ENCODE peak calls at places on chromosomes 2 and 18, in five cellular contexts. U is transverse colon, A is psoas muscle, X is cardiac fibroblast, K is upper lobe of right lung. Q is an unnamed sample.

GRCh38 chr2:163207706-163208370 is 369.3 kb upstream of the KCNH7 start:
- DNase-seq in U (no peak), A (no peak), X (no peak), K (no peak), Q (peak; percentile 47)

GRCh38 chr2:127088706-127089105 is 18.2 kb downstream of the BIN1 start:
- DNase-seq in U (no peak), A (peak; percentile 50), X (no peak), K (no peak), Q (no peak)

GRCh38 chr2:158184556-158185343 is 83.1 kb downstream of the UPP2 start:
- DNase-seq in U (no peak), A (no peak), X (no peak), K (no peak), Q (no peak)

GRCh38 chr2:72603481-72603880 is 222.4 kb downstream of the EXOC6B start:
- DNase-seq in U (no peak), A (no peak), X (peak; percentile 21), K (no peak), Q (no peak)

GRCh38 chr2:27049422-27050280 is 1.8 kb upstream of the AGBL5 start:
- DNase-seq in U (peak; percentile 64), A (no peak), X (no peak), K (peak; percentile 82), Q (no peak)

GRCh38 chr2:52880872-52881271 is 886.7 kb upstream of the CHAC2 start:
- DNase-seq in U (no peak), A (no peak), X (no peak), K (no peak), Q (no peak)

GRCh38 chr18:50659091-50660003 is 99.5 kb downstream of the MAPK4 start:
- DNase-seq in U (no peak), A (no peak), X (peak; percentile 54), K (no peak), Q (peak; percentile 80)

GRCh38 chr2:121046335-121046734 is 238.7 kb downstream of the TFCP2L1 start:
- DNase-seq in U (no peak), A (no peak), X (no peak), K (no peak), Q (no peak)

GRCh38 chr2:98908909-98909308 is 27.1 kb downstream of the CRACDL start:
- DNase-seq in U (no peak), A (no peak), X (peak; percentile 40), K (no peak), Q (peak; percentile 30)

GRCh38 chr18:31241900-31242409 is 76.0 kb upstream of the DSG1 start:
- DNase-seq in U (peak; percentile 68), A (no peak), X (no peak), K (no peak), Q (peak; percentile 96)

GRCh38 chr2:231807020-231807419 is 20.8 kb downstream of the COPS7B start:
- DNase-seq in U (no peak), A (no peak), X (no peak), K (no peak), Q (no peak)

GRCh38 chr18:7626922-7627440 is 59.9 kb downstream of the PTPRM start:
- DNase-seq in U (no peak), A (no peak), X (peak; percentile 63), K (no peak), Q (peak; percentile 85)

GRCh38 chr18:56977771-56978170 is 169.1 kb upstream of the BOD1L2 start:
- DNase-seq in U (no peak), A (no peak), X (no peak), K (no peak), Q (no peak)

GRCh38 chr18:335741-336140 is 67.9 kb upstream of the THOC1 start:
- DNase-seq in U (no peak), A (no peak), X (no peak), K (no peak), Q (no peak)

GRCh38 chr2:105689484-105689883 is 55.2 kb upstream of the NCK2 start:
- DNase-seq in U (no peak), A (no peak), X (no peak), K (no peak), Q (no peak)

GRCh38 chr2:199201539-199201938 is 256.2 kb downstream of the SATB2 start:
- DNase-seq in U (no peak), A (no peak), X (no peak), K (no peak), Q (no peak)

GRCh38 chr2:53202063-53202462 is 565.5 kb upstream of the CHAC2 start:
- DNase-seq in U (peak; percentile 24), A (no peak), X (peak; percentile 77), K (no peak), Q (peak; percentile 91)

GRCh38 chr2:163808406-163808805 is 72.6 kb upstream of the FIGN start:
- DNase-seq in U (no peak), A (no peak), X (peak; percentile 12), K (no peak), Q (peak; percentile 35)

GRCh38 chr18:51009071-51009470 is 20.9 kb upstream of the SMAD4 start:
- DNase-seq in U (no peak), A (no peak), X (no peak), K (no peak), Q (peak; percentile 6)

GRCh38 chr18:61908661-61909060 is 15.9 kb upstream of the RNF152 start:
- DNase-seq in U (no peak), A (no peak), X (no peak), K (no peak), Q (no peak)

GRCh38 chr18:64519191-64519590 is 370.3 kb upstream of the LINC00305 start:
- DNase-seq in U (no peak), A (no peak), X (no peak), K (no peak), Q (no peak)

GRCh38 chr2:172531309-172531708 is 24.6 kb upstream of the PDK1 start:
- DNase-seq in U (no peak), A (no peak), X (no peak), K (no peak), Q (no peak)

GRCh38 chr2:238286551-238286950 is 1.9 kb downstream of the PER2 start:
- DNase-seq in U (peak; percentile 67), A (peak; percentile 88), X (peak; percentile 72), K (peak; percentile 78), Q (peak; percentile 87)

GRCh38 chr2:234335676-234336228 is 161.1 kb downstream of the ARL4C start:
- DNase-seq in U (peak; percentile 73), A (peak; percentile 86), X (peak; percentile 78), K (peak; percentile 78), Q (peak; percentile 54)

GRCh38 chr18:54787616-54788015 is 40.7 kb upstream of the RAB27B start:
- DNase-seq in U (no peak), A (no peak), X (peak; percentile 43), K (no peak), Q (no peak)

GRCh38 chr2:100983201-100983600 is 18.9 kb upstream of the RPL31 start:
- DNase-seq in U (no peak), A (no peak), X (no peak), K (peak; percentile 53), Q (no peak)

GRCh38 chr2:20040489-20041172 is 10.8 kb downstream of the LAPTM4A start:
- DNase-seq in U (no peak), A (no peak), X (no peak), K (no peak), Q (peak; percentile 47)

GRCh38 chr2:176134978-176135575 is 5.6 kb downstream of the HOXD8 start:
- DNase-seq in U (no peak), A (no peak), X (no peak), K (no peak), Q (no peak)
- TF ChIP-seq CTCF in U (no peak), A (no peak), X (no peak), K (no peak), Q (no peak)

DNA sequence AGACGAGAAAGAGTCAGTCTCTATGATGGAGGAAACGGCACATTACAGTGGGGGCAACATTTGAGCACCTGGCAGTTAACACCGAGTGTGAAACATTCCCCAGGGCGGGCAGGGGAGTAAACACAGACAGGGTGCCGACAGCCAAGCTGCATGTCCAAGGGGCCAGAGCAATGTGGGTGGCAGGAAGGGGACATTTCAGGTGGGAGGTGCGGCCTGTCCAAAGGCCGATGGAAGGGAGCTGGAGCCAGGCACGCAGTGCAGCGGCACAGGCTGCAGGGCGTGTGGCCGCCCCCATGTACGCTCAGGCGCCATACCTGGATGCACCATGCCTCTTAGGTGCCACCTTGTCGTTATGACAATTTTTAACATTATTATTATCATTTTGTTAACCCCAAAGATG is 43.3 kb downstream of the TIMM21 start:
- DNase-seq in U (no peak), A (no peak), X (no peak), K (no peak), Q (no peak)
- TF ChIP-seq CTCF in U (no peak), A (no peak), X (no peak), K (no peak), Q (no peak)

GRCh38 chr18:10787293-10787901 is 261.6 kb downstream of the NAPG start:
- DNase-seq in U (peak; percentile 78), A (peak; percentile 58), X (peak; percentile 90), K (peak; percentile 83), Q (peak; percentile 86)
- TF ChIP-seq CTCF in U (peak; percentile 40), A (peak; percentile 61), X (peak; percentile 80), K (peak; percentile 81), Q (peak; percentile 82)

GRCh38 chr2:67733517-67733916 is 329.3 kb downstream of the C1D start:
- DNase-seq in U (no peak), A (no peak), X (peak; percentile 41), K (peak; percentile 67), Q (peak; percentile 45)
- TF ChIP-seq CTCF in U (no peak), A (no peak), X (peak; percentile 62), K (peak; percentile 57), Q (peak; percentile 36)

GRCh38 chr2:226619707-226620106 is 179.9 kb downstream of the IRS1 start:
- DNase-seq in U (no peak), A (no peak), X (no peak), K (no peak), Q (no peak)

GRCh38 chr2:226620176-226620575 is 179.4 kb downstream of the IRS1 start:
- DNase-seq in U (no peak), A (no peak), X (no peak), K (no peak), Q (no peak)

GRCh38 chr2:226618875-226619605 is 180.6 kb downstream of the IRS1 start:
- DNase-seq in U (no peak), A (no peak), X (peak; percentile 63), K (no peak), Q (peak; percentile 43)

GRCh38 chr2:226623587-226624368 is 175.8 kb downstream of the IRS1 start:
- DNase-seq in U (no peak), A (no peak), X (no peak), K (no peak), Q (no peak)

GRCh38 chr2:226622484-226622883 is 177.1 kb downstream of the IRS1 start:
- DNase-seq in U (no peak), A (no peak), X (no peak), K (no peak), Q (peak; percentile 16)
- TF ChIP-seq CTCF in U (peak; percentile 17), A (peak; percentile 9), X (peak; percentile 26), K (no peak), Q (no peak)

GRCh38 chr2:165203689-165204559 is at the start of gene SCN3A:
- DNase-seq in U (peak; percentile 16), A (no peak), X (peak; percentile 61), K (no peak), Q (peak; percentile 58)
- TF ChIP-seq CTCF in U (peak; percentile 27), A (peak; percentile 66), X (peak; percentile 66), K (peak; percentile 68), Q (peak; percentile 70)

Q was measured in MCF 10A.